ENCODE peak calls at places on chromosomes 7 and 10, in nine cellular contexts. One of them, this sample, is unnamed.
A peak's percentile ranks its signal among the peaks of the same experiment; 100 is the strongest.

GRCh38 chr7:28166982-28167715 is 13.4 kb downstream of the JAZF1 start:
- DNase-seq in fibroblast of lung: peak; percentile 37
- DNase-seq in adrenal gland: no peak
- DNase-seq in GM12878: no peak
- DNase-seq in cardiac fibroblast: no peak
- DNase-seq in upper lobe of right lung: no peak
- DNase-seq in ovary: no peak
- DNase-seq in MM.1S: no peak
- DNase-seq in foreskin fibroblast: peak; percentile 53
- DNase-seq in this sample: no peak

GRCh38 chr7:92092210-92092609 is 42.1 kb downstream of the CYP51A1 start:
- DNase-seq in ovary: no peak
- DNase-seq in foreskin fibroblast: no peak
- DNase-seq in cardiac fibroblast: no peak
- DNase-seq in GM12878: no peak
- DNase-seq in upper lobe of right lung: no peak
- DNase-seq in adrenal gland: no peak
- DNase-seq in fibroblast of lung: no peak
- DNase-seq in MM.1S: no peak
- DNase-seq in this sample: no peak

GRCh38 chr7:37495574-37496184 is 47.0 kb upstream of the ELMO1 start:
- DNase-seq in ovary: no peak
- DNase-seq in fibroblast of lung: peak; percentile 3
- DNase-seq in cardiac fibroblast: peak; percentile 48
- DNase-seq in GM12878: no peak
- DNase-seq in foreskin fibroblast: peak; percentile 17
- DNase-seq in adrenal gland: no peak
- DNase-seq in MM.1S: peak; percentile 48
- DNase-seq in upper lobe of right lung: no peak
- DNase-seq in this sample: peak; percentile 37

GRCh38 chr10:132277311-132277741 is 30.4 kb downstream of the STK32C start:
- DNase-seq in GM12878: no peak
- DNase-seq in cardiac fibroblast: no peak
- DNase-seq in upper lobe of right lung: no peak
- DNase-seq in fibroblast of lung: no peak
- DNase-seq in foreskin fibroblast: no peak
- DNase-seq in MM.1S: no peak
- DNase-seq in ovary: no peak
- DNase-seq in adrenal gland: no peak
- DNase-seq in this sample: no peak

GRCh38 chr7:44367475-44368030 is 42.2 kb upstream of the CAMK2B start:
- DNase-seq in foreskin fibroblast: no peak
- DNase-seq in cardiac fibroblast: no peak
- DNase-seq in adrenal gland: no peak
- DNase-seq in upper lobe of right lung: no peak
- DNase-seq in GM12878: no peak
- DNase-seq in fibroblast of lung: no peak
- DNase-seq in MM.1S: no peak
- DNase-seq in ovary: no peak
- DNase-seq in this sample: no peak

GRCh38 chr10:13892871-13893270 is 306.1 kb downstream of the PRPF18 start:
- DNase-seq in cardiac fibroblast: no peak
- DNase-seq in upper lobe of right lung: no peak
- DNase-seq in foreskin fibroblast: no peak
- DNase-seq in GM12878: no peak
- DNase-seq in ovary: no peak
- DNase-seq in MM.1S: no peak
- DNase-seq in fibroblast of lung: no peak
- DNase-seq in adrenal gland: no peak
- DNase-seq in this sample: no peak

GRCh38 chr7:79612027-79612426 is 158.6 kb upstream of the MAGI2 start:
- DNase-seq in GM12878: no peak
- DNase-seq in cardiac fibroblast: no peak
- DNase-seq in ovary: no peak
- DNase-seq in fibroblast of lung: no peak
- DNase-seq in upper lobe of right lung: no peak
- DNase-seq in MM.1S: no peak
- DNase-seq in foreskin fibroblast: no peak
- DNase-seq in adrenal gland: no peak
- DNase-seq in this sample: no peak

GRCh38 chr7:105821527-105821926 is 54.9 kb downstream of the ATXN7L1 start:
- DNase-seq in upper lobe of right lung: no peak
- DNase-seq in cardiac fibroblast: no peak
- DNase-seq in GM12878: no peak
- DNase-seq in MM.1S: peak; percentile 88
- DNase-seq in ovary: no peak
- DNase-seq in adrenal gland: no peak
- DNase-seq in fibroblast of lung: no peak
- DNase-seq in foreskin fibroblast: no peak
- DNase-seq in this sample: no peak

DNA sequence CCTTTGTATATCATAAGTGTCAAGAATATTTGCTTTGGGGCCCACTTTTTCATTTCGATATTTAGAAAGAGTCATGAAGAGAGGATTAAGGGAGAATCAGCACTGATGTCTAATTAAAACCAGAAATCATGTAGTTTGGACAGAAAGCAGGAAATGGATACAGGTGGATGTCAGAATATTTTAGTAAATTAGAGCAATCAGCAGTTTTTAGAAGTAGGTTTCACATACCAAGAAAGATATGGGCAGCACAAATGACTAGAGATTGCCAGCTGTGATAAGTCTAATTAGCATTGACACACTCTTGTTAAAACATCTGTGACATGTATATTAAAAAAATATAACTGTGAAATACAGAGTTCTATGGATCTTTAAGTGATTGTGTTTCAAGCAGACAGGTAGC is 180.8 kb upstream of the POM121L12 start:
- DNase-seq in ovary: no peak
- DNase-seq in GM12878: no peak
- DNase-seq in cardiac fibroblast: no peak
- DNase-seq in fibroblast of lung: no peak
- DNase-seq in foreskin fibroblast: no peak
- DNase-seq in upper lobe of right lung: no peak
- DNase-seq in adrenal gland: no peak
- DNase-seq in MM.1S: peak; percentile 89
- DNase-seq in this sample: no peak
- TF ChIP-seq CTCF in ovary: no peak
- TF ChIP-seq CTCF in GM12878: no peak
- TF ChIP-seq CTCF in cardiac fibroblast: no peak
- TF ChIP-seq CTCF in fibroblast of lung: no peak
- TF ChIP-seq CTCF in foreskin fibroblast: no peak
- TF ChIP-seq CTCF in upper lobe of right lung: no peak
- TF ChIP-seq CTCF in adrenal gland: no peak
- TF ChIP-seq CTCF in MM.1S: no peak
- TF ChIP-seq CTCF in this sample: no peak

GRCh38 chr7:98212532-98213041 is 1.3 kb downstream of the BHLHA15 start:
- DNase-seq in GM12878: no peak
- DNase-seq in adrenal gland: peak; percentile 12
- DNase-seq in upper lobe of right lung: peak; percentile 60
- DNase-seq in MM.1S: no peak
- DNase-seq in cardiac fibroblast: no peak
- DNase-seq in foreskin fibroblast: no peak
- DNase-seq in ovary: no peak
- DNase-seq in fibroblast of lung: no peak
- DNase-seq in this sample: no peak

GRCh38 chr7:98210513-98211220 is 572 bp upstream of the BHLHA15 start:
- DNase-seq in adrenal gland: peak; percentile 24
- DNase-seq in MM.1S: no peak
- DNase-seq in upper lobe of right lung: peak; percentile 69
- DNase-seq in ovary: no peak
- DNase-seq in fibroblast of lung: no peak
- DNase-seq in GM12878: no peak
- DNase-seq in cardiac fibroblast: no peak
- DNase-seq in foreskin fibroblast: peak; percentile 46
- DNase-seq in this sample: no peak

GRCh38 chr7:98211221-98211675 is at the start of gene BHLHA15:
- DNase-seq in upper lobe of right lung: peak; percentile 83
- DNase-seq in MM.1S: peak; percentile 88
- DNase-seq in adrenal gland: peak; percentile 15
- DNase-seq in GM12878: no peak
- DNase-seq in cardiac fibroblast: no peak
- DNase-seq in ovary: no peak
- DNase-seq in fibroblast of lung: no peak
- DNase-seq in foreskin fibroblast: peak; percentile 15
- DNase-seq in this sample: peak; percentile 75

GRCh38 chr7:98213296-98213873 is 2.1 kb downstream of the BHLHA15 start:
- DNase-seq in cardiac fibroblast: no peak
- DNase-seq in GM12878: no peak
- DNase-seq in adrenal gland: no peak
- DNase-seq in foreskin fibroblast: no peak
- DNase-seq in MM.1S: no peak
- DNase-seq in upper lobe of right lung: peak; percentile 51
- DNase-seq in ovary: no peak
- DNase-seq in fibroblast of lung: no peak
- DNase-seq in this sample: no peak

DNA sequence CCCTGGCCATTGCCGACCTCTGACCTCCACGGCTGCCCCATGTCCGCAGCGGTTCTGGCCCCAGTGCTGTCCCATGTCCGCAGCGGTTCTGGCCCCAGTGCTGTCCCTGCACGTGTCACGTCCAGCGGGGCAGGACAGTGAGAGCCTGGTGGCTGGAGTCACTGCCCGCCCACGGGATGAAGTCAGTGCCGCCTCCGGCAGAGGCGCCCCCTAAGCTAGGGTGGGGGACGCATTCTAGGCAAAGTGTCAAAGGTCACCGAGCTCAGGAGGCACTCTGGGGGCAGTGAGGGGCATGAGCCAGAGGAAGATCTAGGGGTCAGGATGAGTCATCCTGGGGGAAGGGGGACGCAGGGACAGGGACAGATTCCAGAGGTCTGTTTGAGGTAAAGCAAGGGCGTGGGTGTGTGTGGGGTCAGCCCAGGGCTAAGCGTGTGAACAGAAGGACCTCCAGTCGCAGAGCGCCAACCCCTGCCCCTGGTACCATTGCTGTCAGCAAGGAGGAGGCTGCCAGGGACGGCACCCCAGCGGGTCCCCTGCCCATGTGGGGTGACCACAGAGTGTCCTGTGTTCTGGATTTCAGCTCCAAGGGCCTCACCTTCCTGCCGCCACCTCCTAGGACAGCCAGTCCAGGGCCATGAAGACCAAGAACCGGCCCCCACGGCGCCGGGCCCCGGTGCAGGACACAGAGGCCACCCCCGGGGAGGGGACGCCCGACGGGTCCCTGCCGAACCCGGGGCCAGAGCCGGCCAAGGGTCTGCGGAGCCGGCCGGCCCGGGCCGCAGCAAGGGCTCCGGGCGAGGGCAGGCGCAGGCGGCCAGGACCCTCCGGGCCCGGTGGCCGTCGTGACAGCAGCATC is 665 bp downstream of the BHLHA15 start:
- DNase-seq in foreskin fibroblast: no peak
- DNase-seq in cardiac fibroblast: no peak
- DNase-seq in ovary: no peak
- DNase-seq in MM.1S: no peak
- DNase-seq in fibroblast of lung: no peak
- DNase-seq in GM12878: no peak
- DNase-seq in upper lobe of right lung: peak; percentile 66
- DNase-seq in adrenal gland: peak; percentile 24
- DNase-seq in this sample: no peak
- H3K4me3 ChIP-seq in foreskin fibroblast: peak overlapping the region; percentile 18
- H3K4me3 ChIP-seq in cardiac fibroblast: no peak overlapping the region
- H3K4me3 ChIP-seq in ovary: no peak overlapping the region
- H3K4me3 ChIP-seq in MM.1S: peak overlapping the region; percentile 83
- H3K4me3 ChIP-seq in fibroblast of lung: no peak overlapping the region
- H3K4me3 ChIP-seq in GM12878: peak overlapping the region; percentile 45
- H3K4me3 ChIP-seq in upper lobe of right lung: peak overlapping the region; percentile 30
- H3K4me3 ChIP-seq in adrenal gland: no peak overlapping the region
- H3K4me3 ChIP-seq in this sample: peak overlapping the region; percentile 56

GRCh38 chr7:97845622-97846203 is 26.5 kb downstream of the ASNS start:
- DNase-seq in MM.1S: peak; percentile 36
- DNase-seq in fibroblast of lung: peak; percentile 5
- DNase-seq in upper lobe of right lung: no peak
- DNase-seq in cardiac fibroblast: peak; percentile 57
- DNase-seq in foreskin fibroblast: peak; percentile 53
- DNase-seq in GM12878: no peak
- DNase-seq in adrenal gland: no peak
- DNase-seq in ovary: no peak
- DNase-seq in this sample: peak; percentile 17

GRCh38 chr7:97846945-97847344 is 25.3 kb downstream of the ASNS start:
- DNase-seq in MM.1S: no peak
- DNase-seq in fibroblast of lung: no peak
- DNase-seq in upper lobe of right lung: no peak
- DNase-seq in ovary: no peak
- DNase-seq in adrenal gland: no peak
- DNase-seq in foreskin fibroblast: no peak
- DNase-seq in GM12878: no peak
- DNase-seq in cardiac fibroblast: no peak
- DNase-seq in this sample: no peak

GRCh38 chr7:97842772-97843345 is 29.3 kb downstream of the ASNS start:
- DNase-seq in adrenal gland: no peak
- DNase-seq in GM12878: no peak
- DNase-seq in upper lobe of right lung: no peak
- DNase-seq in ovary: no peak
- DNase-seq in cardiac fibroblast: no peak
- DNase-seq in fibroblast of lung: no peak
- DNase-seq in MM.1S: no peak
- DNase-seq in foreskin fibroblast: no peak
- DNase-seq in this sample: no peak

GRCh38 chr7:97842006-97842405 is 30.2 kb downstream of the ASNS start:
- DNase-seq in foreskin fibroblast: peak; percentile 51
- DNase-seq in fibroblast of lung: no peak
- DNase-seq in GM12878: no peak
- DNase-seq in cardiac fibroblast: no peak
- DNase-seq in ovary: no peak
- DNase-seq in MM.1S: no peak
- DNase-seq in upper lobe of right lung: no peak
- DNase-seq in adrenal gland: no peak
- DNase-seq in this sample: no peak

DNA sequence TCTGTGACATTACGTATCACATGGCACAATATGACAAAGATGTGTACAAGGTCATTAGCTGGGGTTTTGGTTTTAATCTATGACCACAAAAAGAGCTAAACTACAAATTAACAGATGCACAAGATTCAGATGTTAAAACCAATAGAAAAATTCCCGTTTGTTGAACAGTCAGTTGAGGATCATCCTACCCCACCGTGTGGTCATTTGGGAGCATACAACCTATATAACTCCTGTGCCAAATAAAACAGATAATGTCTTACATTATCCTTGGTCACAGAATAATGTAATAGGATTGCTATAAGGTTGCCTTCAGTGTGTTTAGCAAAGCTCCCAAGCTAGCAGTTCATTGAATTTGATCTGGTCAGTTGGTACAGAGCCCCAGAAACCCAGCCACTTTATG is 28.2 kb downstream of the ASNS start:
- DNase-seq in ovary: no peak
- DNase-seq in fibroblast of lung: no peak
- DNase-seq in upper lobe of right lung: no peak
- DNase-seq in cardiac fibroblast: peak; percentile 27
- DNase-seq in MM.1S: no peak
- DNase-seq in adrenal gland: no peak
- DNase-seq in GM12878: no peak
- DNase-seq in foreskin fibroblast: peak; percentile 35
- DNase-seq in this sample: no peak
- TF ChIP-seq CTCF in ovary: no peak
- TF ChIP-seq CTCF in fibroblast of lung: no peak
- TF ChIP-seq CTCF in upper lobe of right lung: no peak
- TF ChIP-seq CTCF in cardiac fibroblast: peak; percentile 23
- TF ChIP-seq CTCF in MM.1S: peak; percentile 18
- TF ChIP-seq CTCF in adrenal gland: no peak
- TF ChIP-seq CTCF in GM12878: no peak
- TF ChIP-seq CTCF in foreskin fibroblast: peak; percentile 8
- TF ChIP-seq CTCF in this sample: no peak

DNA sequence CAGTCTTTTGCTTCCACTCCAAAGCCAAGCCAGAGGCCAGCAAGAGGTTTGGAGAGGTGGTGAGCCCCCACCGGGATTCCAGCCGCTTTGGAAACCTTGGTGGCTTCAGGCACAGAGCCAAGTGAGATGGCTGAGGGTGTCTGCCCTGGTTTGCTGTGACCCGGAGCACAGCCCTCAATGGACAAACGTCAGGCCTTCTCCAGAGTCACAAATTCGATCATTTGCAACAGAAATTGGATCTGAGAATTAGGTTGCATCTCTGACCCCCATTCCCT is 885 bp upstream of the NKX1-2 start:
- DNase-seq in MM.1S: no peak
- DNase-seq in upper lobe of right lung: no peak
- DNase-seq in cardiac fibroblast: no peak
- DNase-seq in fibroblast of lung: no peak
- DNase-seq in GM12878: no peak
- DNase-seq in ovary: no peak
- DNase-seq in adrenal gland: no peak
- DNase-seq in foreskin fibroblast: no peak
- DNase-seq in this sample: no peak
- H3K4me3 ChIP-seq in MM.1S: no peak overlapping the region
- H3K4me3 ChIP-seq in upper lobe of right lung: no peak overlapping the region
- H3K4me3 ChIP-seq in cardiac fibroblast: no peak overlapping the region
- H3K4me3 ChIP-seq in fibroblast of lung: no peak overlapping the region
- H3K4me3 ChIP-seq in GM12878: no peak overlapping the region
- H3K4me3 ChIP-seq in ovary: no peak overlapping the region
- H3K4me3 ChIP-seq in adrenal gland: no peak overlapping the region
- H3K4me3 ChIP-seq in foreskin fibroblast: no peak overlapping the region
- H3K4me3 ChIP-seq in this sample: no peak overlapping the region